ENCODE peak calls at places on chromosome 20, in ten cellular contexts. One of them, this sample, is unnamed.

GRCh38 chr20:4883051-4883450 is 118.3 kb downstream of the SLC23A2 start:
- DNase-seq in stimulated activated CD4-positive, alpha-beta T cell treated with anti-CD3 and anti-CD28 coated beads, Interleukin-1b, Interleukin-23, amount 100 ng/mL, for 1 hour: no peak
- DNase-seq in stimulated activated CD8-positive, alpha-beta memory T cell treated with anti-CD3 and anti-CD28 coated beads, Interleukin-15, amount 100 ng/mL, for 48 hours: no peak
- DNase-seq in kidney tubule cell: no peak
- DNase-seq in ELR: no peak
- DNase-seq in lung: no peak
- DNase-seq in fibroblast of the aortic adventitia: no peak
- DNase-seq in occipital lobe: no peak
- DNase-seq in left kidney: no peak
- DNase-seq in cardiac septum: no peak
- DNase-seq in this sample: no peak

GRCh38 chr20:56750430-56750829 is 121.3 kb downstream of the TFAP2C start:
- DNase-seq in stimulated activated CD4-positive, alpha-beta T cell treated with anti-CD3 and anti-CD28 coated beads, Interleukin-1b, Interleukin-23, amount 100 ng/mL, for 1 hour: no peak
- DNase-seq in stimulated activated CD8-positive, alpha-beta memory T cell treated with anti-CD3 and anti-CD28 coated beads, Interleukin-15, amount 100 ng/mL, for 48 hours: no peak
- DNase-seq in kidney tubule cell: no peak
- DNase-seq in ELR: no peak
- DNase-seq in lung: no peak
- DNase-seq in fibroblast of the aortic adventitia: no peak
- DNase-seq in occipital lobe: no peak
- DNase-seq in left kidney: peak
- DNase-seq in cardiac septum: no peak
- DNase-seq in this sample: no peak

GRCh38 chr20:22414354-22414753 is 170.0 kb downstream of the FOXA2 start:
- DNase-seq in stimulated activated CD4-positive, alpha-beta T cell treated with anti-CD3 and anti-CD28 coated beads, Interleukin-1b, Interleukin-23, amount 100 ng/mL, for 1 hour: no peak
- DNase-seq in stimulated activated CD8-positive, alpha-beta memory T cell treated with anti-CD3 and anti-CD28 coated beads, Interleukin-15, amount 100 ng/mL, for 48 hours: no peak
- DNase-seq in kidney tubule cell: peak
- DNase-seq in ELR: no peak
- DNase-seq in lung: no peak
- DNase-seq in fibroblast of the aortic adventitia: peak
- DNase-seq in occipital lobe: no peak
- DNase-seq in left kidney: peak
- DNase-seq in cardiac septum: no peak
- DNase-seq in this sample: no peak

GRCh38 chr20:840858-841567 is 7.5 kb downstream of the FAM110A start:
- DNase-seq in stimulated activated CD4-positive, alpha-beta T cell treated with anti-CD3 and anti-CD28 coated beads, Interleukin-1b, Interleukin-23, amount 100 ng/mL, for 1 hour: no peak
- DNase-seq in stimulated activated CD8-positive, alpha-beta memory T cell treated with anti-CD3 and anti-CD28 coated beads, Interleukin-15, amount 100 ng/mL, for 48 hours: no peak
- DNase-seq in kidney tubule cell: peak
- DNase-seq in ELR: no peak
- DNase-seq in lung: peak
- DNase-seq in fibroblast of the aortic adventitia: no peak
- DNase-seq in occipital lobe: no peak
- DNase-seq in left kidney: peak
- DNase-seq in cardiac septum: no peak
- DNase-seq in this sample: peak

GRCh38 chr20:44118185-44119034 is 68.6 kb downstream of the JPH2 start:
- DNase-seq in stimulated activated CD4-positive, alpha-beta T cell treated with anti-CD3 and anti-CD28 coated beads, Interleukin-1b, Interleukin-23, amount 100 ng/mL, for 1 hour: no peak
- DNase-seq in stimulated activated CD8-positive, alpha-beta memory T cell treated with anti-CD3 and anti-CD28 coated beads, Interleukin-15, amount 100 ng/mL, for 48 hours: no peak
- DNase-seq in kidney tubule cell: no peak
- DNase-seq in ELR: no peak
- DNase-seq in lung: no peak
- DNase-seq in fibroblast of the aortic adventitia: no peak
- DNase-seq in occipital lobe: no peak
- DNase-seq in left kidney: no peak
- DNase-seq in cardiac septum: no peak
- DNase-seq in this sample: peak

GRCh38 chr20:4592316-4593148 is 129.2 kb upstream of the PRND start:
- DNase-seq in stimulated activated CD4-positive, alpha-beta T cell treated with anti-CD3 and anti-CD28 coated beads, Interleukin-1b, Interleukin-23, amount 100 ng/mL, for 1 hour: peak
- DNase-seq in stimulated activated CD8-positive, alpha-beta memory T cell treated with anti-CD3 and anti-CD28 coated beads, Interleukin-15, amount 100 ng/mL, for 48 hours: peak
- DNase-seq in kidney tubule cell: peak
- DNase-seq in ELR: peak
- DNase-seq in lung: peak
- DNase-seq in fibroblast of the aortic adventitia: peak
- DNase-seq in occipital lobe: no peak
- DNase-seq in left kidney: peak
- DNase-seq in cardiac septum: no peak
- DNase-seq in this sample: peak

GRCh38 chr20:62815066-62815991 is 1.5 kb upstream of the COL9A3 start:
- DNase-seq in stimulated activated CD4-positive, alpha-beta T cell treated with anti-CD3 and anti-CD28 coated beads, Interleukin-1b, Interleukin-23, amount 100 ng/mL, for 1 hour: no peak
- DNase-seq in stimulated activated CD8-positive, alpha-beta memory T cell treated with anti-CD3 and anti-CD28 coated beads, Interleukin-15, amount 100 ng/mL, for 48 hours: no peak
- DNase-seq in kidney tubule cell: peak
- DNase-seq in ELR: peak
- DNase-seq in lung: no peak
- DNase-seq in fibroblast of the aortic adventitia: peak
- DNase-seq in occipital lobe: no peak
- DNase-seq in left kidney: peak
- DNase-seq in cardiac septum: no peak
- DNase-seq in this sample: no peak

GRCh38 chr20:8473459-8473858 is 341.4 kb downstream of the PLCB1 start:
- DNase-seq in stimulated activated CD4-positive, alpha-beta T cell treated with anti-CD3 and anti-CD28 coated beads, Interleukin-1b, Interleukin-23, amount 100 ng/mL, for 1 hour: no peak
- DNase-seq in stimulated activated CD8-positive, alpha-beta memory T cell treated with anti-CD3 and anti-CD28 coated beads, Interleukin-15, amount 100 ng/mL, for 48 hours: no peak
- DNase-seq in kidney tubule cell: peak
- DNase-seq in ELR: no peak
- DNase-seq in lung: no peak
- DNase-seq in fibroblast of the aortic adventitia: peak
- DNase-seq in occipital lobe: no peak
- DNase-seq in left kidney: peak
- DNase-seq in cardiac septum: no peak
- DNase-seq in this sample: no peak

GRCh38 chr20:46715292-46715756 is 5.9 kb downstream of the SLC2A10 start:
- DNase-seq in stimulated activated CD4-positive, alpha-beta T cell treated with anti-CD3 and anti-CD28 coated beads, Interleukin-1b, Interleukin-23, amount 100 ng/mL, for 1 hour: no peak
- DNase-seq in stimulated activated CD8-positive, alpha-beta memory T cell treated with anti-CD3 and anti-CD28 coated beads, Interleukin-15, amount 100 ng/mL, for 48 hours: no peak
- DNase-seq in kidney tubule cell: peak
- DNase-seq in ELR: peak
- DNase-seq in lung: no peak
- DNase-seq in fibroblast of the aortic adventitia: peak
- DNase-seq in occipital lobe: no peak
- DNase-seq in left kidney: peak
- DNase-seq in cardiac septum: no peak
- DNase-seq in this sample: no peak

This sample was measured in spleen.